ENCODE peak calls at places on chromosome 12, in five cellular contexts. One of them, this sample, is unnamed.

GRCh38 chr12:48954781-48955501 is 2.3 kb downstream of the ARF3 start:
- DNase-seq in A549: no peak
- DNase-seq in K562: no peak
- DNase-seq in SK-N-SH: no peak
- DNase-seq in GM12878: no peak
- DNase-seq in this sample: no peak

GRCh38 chr12:117874842-117875434 is 93.9 kb downstream of the KSR2 start:
- DNase-seq in A549: peak
- DNase-seq in K562: peak
- DNase-seq in SK-N-SH: peak
- DNase-seq in GM12878: no peak
- DNase-seq in this sample: peak

GRCh38 chr12:107568718-107569117 is 116.9 kb upstream of the PWP1 start:
- DNase-seq in A549: no peak
- DNase-seq in K562: no peak
- DNase-seq in SK-N-SH: no peak
- DNase-seq in GM12878: no peak
- DNase-seq in this sample: peak

GRCh38 chr12:120412421-120412820 is 25.5 kb upstream of the COX6A1 start:
- DNase-seq in A549: no peak
- DNase-seq in K562: no peak
- DNase-seq in SK-N-SH: no peak
- DNase-seq in GM12878: no peak
- DNase-seq in this sample: no peak

GRCh38 chr12:4938900-4939299 is 29.2 kb downstream of the KCNA1 start:
- DNase-seq in A549: no peak
- DNase-seq in K562: no peak
- DNase-seq in SK-N-SH: no peak
- DNase-seq in GM12878: no peak
- DNase-seq in this sample: no peak

GRCh38 chr12:117580718-117581062 is 219.3 kb upstream of the NOS1 start:
- DNase-seq in A549: peak
- DNase-seq in K562: peak
- DNase-seq in SK-N-SH: peak
- DNase-seq in GM12878: no peak
- DNase-seq in this sample: no peak

GRCh38 chr12:55829967-55830600 is 697 bp upstream of the DNAJC14 start:
- DNase-seq in A549: peak
- DNase-seq in K562: peak
- DNase-seq in SK-N-SH: peak
- DNase-seq in GM12878: no peak
- DNase-seq in this sample: no peak

GRCh38 chr12:128387811-128388422 is 120.9 kb downstream of the TMEM132C start:
- DNase-seq in A549: peak
- DNase-seq in K562: peak
- DNase-seq in SK-N-SH: peak
- DNase-seq in GM12878: no peak
- DNase-seq in this sample: no peak

GRCh38 chr12:51009038-51009437 is 17.1 kb downstream of the SLC11A2 start:
- DNase-seq in A549: no peak
- DNase-seq in K562: no peak
- DNase-seq in SK-N-SH: no peak
- DNase-seq in GM12878: no peak
- DNase-seq in this sample: no peak

GRCh38 chr12:92717202-92717601 is 14.4 kb downstream of the PLEKHG7 start:
- DNase-seq in A549: no peak
- DNase-seq in K562: peak
- DNase-seq in SK-N-SH: peak
- DNase-seq in GM12878: no peak
- DNase-seq in this sample: peak

GRCh38 chr12:119044094-119044493 is 62.8 kb downstream of the SRRM4 start:
- DNase-seq in A549: no peak
- DNase-seq in K562: no peak
- DNase-seq in SK-N-SH: no peak
- DNase-seq in GM12878: no peak
- DNase-seq in this sample: no peak

GRCh38 chr12:114878781-114879180 is 194.8 kb upstream of the TBX3 start:
- DNase-seq in A549: no peak
- DNase-seq in K562: no peak
- DNase-seq in SK-N-SH: no peak
- DNase-seq in GM12878: no peak
- DNase-seq in this sample: no peak
- TF ChIP-seq RCOR1 in A549: no peak
- TF ChIP-seq RCOR1 in K562: no peak
- TF ChIP-seq RCOR1 in SK-N-SH: no peak
- TF ChIP-seq RCOR1 in GM12878: no peak
- TF ChIP-seq RCOR1 in this sample: no peak

GRCh38 chr12:116319851-116320621 is 42.5 kb upstream of the MED13L start:
- DNase-seq in A549: no peak
- DNase-seq in K562: no peak
- DNase-seq in SK-N-SH: peak
- DNase-seq in GM12878: no peak
- DNase-seq in this sample: peak

GRCh38 chr12:116319316-116319715 is 41.8 kb upstream of the MED13L start:
- DNase-seq in A549: no peak
- DNase-seq in K562: no peak
- DNase-seq in SK-N-SH: no peak
- DNase-seq in GM12878: no peak
- DNase-seq in this sample: peak

GRCh38 chr12:116321913-116322312 is 44.4 kb upstream of the MED13L start:
- DNase-seq in A549: no peak
- DNase-seq in K562: no peak
- DNase-seq in SK-N-SH: no peak
- DNase-seq in GM12878: no peak
- DNase-seq in this sample: no peak

GRCh38 chr12:116318738-116319050 is 41.2 kb upstream of the MED13L start:
- DNase-seq in A549: no peak
- DNase-seq in K562: no peak
- DNase-seq in SK-N-SH: no peak
- DNase-seq in GM12878: no peak
- DNase-seq in this sample: no peak

GRCh38 chr12:116320839-116321238 is 43.3 kb upstream of the MED13L start:
- DNase-seq in A549: no peak
- DNase-seq in K562: no peak
- DNase-seq in SK-N-SH: no peak
- DNase-seq in GM12878: no peak
- DNase-seq in this sample: peak
- TF ChIP-seq RCOR1 in A549: no peak
- TF ChIP-seq RCOR1 in K562: no peak
- TF ChIP-seq RCOR1 in SK-N-SH: no peak
- TF ChIP-seq RCOR1 in GM12878: no peak
- TF ChIP-seq RCOR1 in this sample: no peak

GRCh38 chr12:49960474-49961110 is 1.1 kb upstream of the AQP5 start:
- DNase-seq in A549: no peak
- DNase-seq in K562: no peak
- DNase-seq in SK-N-SH: no peak
- DNase-seq in GM12878: no peak
- DNase-seq in this sample: no peak
- TF ChIP-seq RCOR1 in A549: no peak
- TF ChIP-seq RCOR1 in K562: no peak
- TF ChIP-seq RCOR1 in SK-N-SH: no peak
- TF ChIP-seq RCOR1 in GM12878: no peak
- TF ChIP-seq RCOR1 in this sample: no peak

GRCh38 chr12:111819191-111820158 is 22.6 kb upstream of the MAPKAPK5 start:
- DNase-seq in A549: no peak
- DNase-seq in K562: no peak
- DNase-seq in SK-N-SH: no peak
- DNase-seq in GM12878: no peak
- DNase-seq in this sample: no peak
- TF ChIP-seq RCOR1 in A549: no peak
- TF ChIP-seq RCOR1 in K562: no peak
- TF ChIP-seq RCOR1 in SK-N-SH: no peak
- TF ChIP-seq RCOR1 in GM12878: no peak
- TF ChIP-seq RCOR1 in this sample: no peak

GRCh38 chr12:132065609-132066344 is 78.3 kb downstream of the DDX51 start:
- DNase-seq in A549: no peak
- DNase-seq in K562: no peak
- DNase-seq in SK-N-SH: no peak
- DNase-seq in GM12878: no peak
- DNase-seq in this sample: no peak

GRCh38 chr12:132066749-132067148 is 77.4 kb downstream of the DDX51 start:
- DNase-seq in A549: no peak
- DNase-seq in K562: no peak
- DNase-seq in SK-N-SH: no peak
- DNase-seq in GM12878: no peak
- DNase-seq in this sample: no peak

GRCh38 chr12:132065203-132065602 is 78.9 kb downstream of the DDX51 start:
- DNase-seq in A549: no peak
- DNase-seq in K562: no peak
- DNase-seq in SK-N-SH: no peak
- DNase-seq in GM12878: no peak
- DNase-seq in this sample: no peak

GRCh38 chr12:132067182-132067581 is 76.9 kb downstream of the DDX51 start:
- DNase-seq in A549: no peak
- DNase-seq in K562: no peak
- DNase-seq in SK-N-SH: no peak
- DNase-seq in GM12878: no peak
- DNase-seq in this sample: peak

DNA sequence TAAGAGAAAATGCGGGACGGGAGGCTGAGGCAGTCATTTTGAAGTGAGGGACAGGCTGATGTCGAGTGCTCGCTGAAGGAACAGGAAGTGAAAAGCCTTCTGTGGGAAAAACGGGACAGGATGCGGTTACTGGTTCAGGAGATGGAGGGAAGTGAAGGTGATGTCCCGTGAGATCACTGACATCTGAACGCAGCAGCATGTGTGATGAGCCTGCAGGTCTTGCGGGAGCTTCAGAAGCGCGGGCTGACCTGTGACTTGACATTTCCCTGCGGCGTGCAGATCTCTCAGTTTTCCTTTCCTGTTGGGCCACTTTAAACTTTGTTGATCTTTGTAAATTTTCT is 77.8 kb downstream of the DDX51 start:
- DNase-seq in A549: no peak
- DNase-seq in K562: no peak
- DNase-seq in SK-N-SH: no peak
- DNase-seq in GM12878: peak
- DNase-seq in this sample: no peak
- TF ChIP-seq RCOR1 in A549: no peak
- TF ChIP-seq RCOR1 in K562: no peak
- TF ChIP-seq RCOR1 in SK-N-SH: no peak
- TF ChIP-seq RCOR1 in GM12878: no peak
- TF ChIP-seq RCOR1 in this sample: no peak

GRCh38 chr12:28770329-28770728 is 378.7 kb upstream of the FAR2 start:
- DNase-seq in A549: peak
- DNase-seq in K562: no peak
- DNase-seq in SK-N-SH: no peak
- DNase-seq in GM12878: no peak
- DNase-seq in this sample: no peak

GRCh38 chr12:28766398-28766797 is 382.7 kb upstream of the FAR2 start:
- DNase-seq in A549: no peak
- DNase-seq in K562: no peak
- DNase-seq in SK-N-SH: peak
- DNase-seq in GM12878: no peak
- DNase-seq in this sample: no peak

GRCh38 chr12:28771961-28772360 is 377.1 kb upstream of the FAR2 start:
- DNase-seq in A549: no peak
- DNase-seq in K562: no peak
- DNase-seq in SK-N-SH: no peak
- DNase-seq in GM12878: no peak
- DNase-seq in this sample: no peak

GRCh38 chr12:28767836-28768348 is 381.2 kb upstream of the FAR2 start:
- DNase-seq in A549: no peak
- DNase-seq in K562: no peak
- DNase-seq in SK-N-SH: no peak
- DNase-seq in GM12878: no peak
- DNase-seq in this sample: peak
- TF ChIP-seq RCOR1 in A549: no peak
- TF ChIP-seq RCOR1 in K562: no peak
- TF ChIP-seq RCOR1 in SK-N-SH: no peak
- TF ChIP-seq RCOR1 in GM12878: no peak
- TF ChIP-seq RCOR1 in this sample: no peak

GRCh38 chr12:90770861-90771260 is 184.1 kb downstream of the CCER1 start:
- DNase-seq in A549: no peak
- DNase-seq in K562: no peak
- DNase-seq in SK-N-SH: no peak
- DNase-seq in GM12878: no peak
- DNase-seq in this sample: no peak
- TF ChIP-seq RCOR1 in A549: no peak
- TF ChIP-seq RCOR1 in K562: no peak
- TF ChIP-seq RCOR1 in SK-N-SH: no peak
- TF ChIP-seq RCOR1 in GM12878: no peak
- TF ChIP-seq RCOR1 in this sample: no peak